ENCODE peak calls at places on chromosomes 4 and X, in seven cellular contexts. Z is H1, E is heart right ventricle, D is fibroblast of pulmonary artery, I is AG10803, V is AG04450, G is esophagus squamous epithelium. Y is an unnamed sample.

GRCh38 chr4:945274-946102 is 13.2 kb downstream of the TMEM175 start:
- DNase-seq in Z (no peak), E (no peak), D (no peak), I (no peak), V (no peak), G (no peak), Y (no peak)

GRCh38 chr4:163221467-163221866 is 54.8 kb upstream of the NAF1 start:
- DNase-seq in Z (no peak), E (no peak), D (no peak), I (no peak), V (no peak), G (no peak), Y (no peak)

GRCh38 chrX:66632473-66632872 is 6.4 kb downstream of the EDA2R start:
- DNase-seq in Z (no peak), E (no peak), D (peak), I (peak), V (no peak), G (no peak), Y (no peak)

GRCh38 chrX:132025085-132025484 is 2.0 kb downstream of the STK26 start:
- DNase-seq in Z (no peak), E (no peak), D (no peak), I (no peak), V (no peak), G (no peak), Y (no peak)

GRCh38 chr4:102824398-102824797 is 3.0 kb downstream of the UBE2D3 start:
- DNase-seq in Z (no peak), E (no peak), D (no peak), I (no peak), V (no peak), G (no peak), Y (no peak)

GRCh38 chrX:18649498-18649951 is 22.4 kb downstream of the RS1 start:
- DNase-seq in Z (no peak), E (no peak), D (no peak), I (no peak), V (no peak), G (no peak), Y (no peak)

GRCh38 chr4:36241771-36242170 is 2.5 kb downstream of the ARAP2 start:
- DNase-seq in Z (no peak), E (no peak), D (no peak), I (no peak), V (no peak), G (no peak), Y (no peak)

GRCh38 chr4:186500721-186501304 is 54.6 kb downstream of the MTNR1A start:
- DNase-seq in Z (no peak), E (no peak), D (no peak), I (no peak), V (no peak), G (no peak), Y (no peak)

GRCh38 chr4:111954546-111954945 is 190.7 kb upstream of the FAM241A start:
- DNase-seq in Z (no peak), E (no peak), D (no peak), I (peak), V (no peak), G (no peak), Y (no peak)

GRCh38 chrX:153537526-153538295 is 20.3 kb downstream of the ATP2B3 start:
- DNase-seq in Z (no peak), E (no peak), D (no peak), I (no peak), V (no peak), G (no peak), Y (no peak)

GRCh38 chr4:185249105-185249504 is 39.7 kb downstream of the SNX25 start:
- DNase-seq in Z (no peak), E (no peak), D (no peak), I (no peak), V (no peak), G (no peak), Y (no peak)

GRCh38 chr4:152011469-152011868 is 250.7 kb upstream of the GATB start:
- DNase-seq in Z (no peak), E (no peak), D (no peak), I (no peak), V (no peak), G (no peak), Y (no peak)

GRCh38 chr4:4394644-4395043 is 7.7 kb downstream of the NSG1 start:
- DNase-seq in Z (no peak), E (no peak), D (peak), I (no peak), V (peak), G (no peak), Y (no peak)

GRCh38 chrX:24186483-24186882 is 37.0 kb downstream of the ZFX start:
- DNase-seq in Z (no peak), E (no peak), D (no peak), I (no peak), V (no peak), G (no peak), Y (no peak)

GRCh38 chrX:56800307-56800706 is 71.3 kb downstream of the NBDY start:
- DNase-seq in Z (no peak), E (no peak), D (no peak), I (no peak), V (no peak), G (no peak), Y (no peak)

GRCh38 chr4:21512351-21512750 is 436.2 kb downstream of the KCNIP4 start:
- DNase-seq in Z (no peak), E (no peak), D (peak), I (peak), V (no peak), G (no peak), Y (peak)

GRCh38 chr4:114281561-114281960 is 302.1 kb upstream of the ARSJ start:
- DNase-seq in Z (no peak), E (no peak), D (peak), I (peak), V (peak), G (no peak), Y (peak)

GRCh38 chr4:2245787-2246275 is 3.9 kb upstream of the HAUS3 start:
- DNase-seq in Z (no peak), E (no peak), D (no peak), I (no peak), V (no peak), G (no peak), Y (no peak)

DNA sequence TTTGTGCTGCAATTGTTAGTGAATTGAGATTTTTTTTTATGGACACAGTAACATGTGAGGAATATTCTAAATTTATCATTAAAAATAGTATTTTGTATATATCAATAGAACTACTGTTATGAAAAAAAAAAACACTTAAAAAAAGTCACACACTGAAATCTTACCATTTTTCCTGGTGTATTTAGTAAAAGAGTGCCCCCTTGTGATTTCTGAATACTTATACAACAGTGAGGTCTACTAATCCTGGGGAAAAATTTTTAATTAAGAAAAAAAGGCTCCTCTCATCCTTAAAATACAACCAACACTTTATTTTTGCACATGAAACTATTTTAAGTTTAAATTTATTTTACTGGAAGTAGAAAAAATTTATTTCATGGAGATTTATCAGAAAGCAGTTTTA is 56.4 kb upstream of the SPOCK3 start:
- DNase-seq in Z (no peak), E (no peak), D (peak), I (no peak), V (no peak), G (no peak), Y (peak)
- TF ChIP-seq CTCF in Z (no peak), E (peak), D (peak), I (no peak), V (no peak), G (no peak), Y (peak)

DNA sequence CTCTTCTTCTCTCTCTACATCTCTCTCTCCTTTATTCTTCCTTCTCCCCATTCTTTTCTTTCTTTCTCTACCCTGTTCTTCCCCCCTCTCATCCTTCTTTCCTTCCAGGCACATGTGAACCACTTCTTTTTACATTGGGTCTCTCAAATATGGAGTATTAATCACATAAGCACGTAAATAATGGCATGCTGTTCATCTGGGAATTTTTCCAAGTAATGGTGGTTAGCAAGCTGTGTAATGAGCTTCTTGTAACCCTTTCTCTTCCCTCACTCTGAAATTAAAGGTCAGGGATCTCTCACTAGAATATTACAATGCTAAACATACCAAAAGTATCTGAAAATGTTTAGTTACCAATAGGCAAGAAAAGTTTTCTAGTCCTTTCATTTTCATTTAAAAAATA is 239.9 kb upstream of the TEX13A start:
- DNase-seq in Z (no peak), E (no peak), D (peak), I (peak), V (no peak), G (no peak), Y (peak)
- H3K4me3 ChIP-seq in Z (no peak), E (no peak), D (no peak), I (no peak), V (no peak), G (no peak), Y (no peak)

GRCh38 chrX:11399481-11399880 is 106.3 kb downstream of the AMELX start:
- DNase-seq in Z (no peak), E (no peak), D (no peak), I (peak), V (no peak), G (no peak), Y (no peak)
- TF ChIP-seq CTCF in Z (no peak), E (no peak), D (no peak), I (no peak), V (no peak), G (no peak), Y (no peak)

GRCh38 chr4:140497776-140498636 is at the start of gene MGAT4D:
- DNase-seq in Z (no peak), E (no peak), D (no peak), I (no peak), V (no peak), G (no peak), Y (no peak)
- H3K4me3 ChIP-seq in Z (peak), E (peak), D (no peak), I (no peak), V (peak), G (no peak), Y (peak)

GRCh38 chr4:78057135-78057599 is at the start of gene FRAS1:
- DNase-seq in Z (no peak), E (peak), D (peak), I (peak), V (no peak), G (no peak), Y (no peak)

GRCh38 chr4:78059524-78059889 is 2.4 kb downstream of the FRAS1 start:
- DNase-seq in Z (peak), E (peak), D (peak), I (peak), V (no peak), G (no peak), Y (peak)

GRCh38 chr4:78057600-78058560 is 757 bp downstream of the FRAS1 start:
- DNase-seq in Z (no peak), E (peak), D (peak), I (peak), V (no peak), G (no peak), Y (no peak)

GRCh38 chr4:78058591-78059523 is 1.7 kb downstream of the FRAS1 start:
- DNase-seq in Z (peak), E (peak), D (peak), I (peak), V (no peak), G (no peak), Y (no peak)

DNA sequence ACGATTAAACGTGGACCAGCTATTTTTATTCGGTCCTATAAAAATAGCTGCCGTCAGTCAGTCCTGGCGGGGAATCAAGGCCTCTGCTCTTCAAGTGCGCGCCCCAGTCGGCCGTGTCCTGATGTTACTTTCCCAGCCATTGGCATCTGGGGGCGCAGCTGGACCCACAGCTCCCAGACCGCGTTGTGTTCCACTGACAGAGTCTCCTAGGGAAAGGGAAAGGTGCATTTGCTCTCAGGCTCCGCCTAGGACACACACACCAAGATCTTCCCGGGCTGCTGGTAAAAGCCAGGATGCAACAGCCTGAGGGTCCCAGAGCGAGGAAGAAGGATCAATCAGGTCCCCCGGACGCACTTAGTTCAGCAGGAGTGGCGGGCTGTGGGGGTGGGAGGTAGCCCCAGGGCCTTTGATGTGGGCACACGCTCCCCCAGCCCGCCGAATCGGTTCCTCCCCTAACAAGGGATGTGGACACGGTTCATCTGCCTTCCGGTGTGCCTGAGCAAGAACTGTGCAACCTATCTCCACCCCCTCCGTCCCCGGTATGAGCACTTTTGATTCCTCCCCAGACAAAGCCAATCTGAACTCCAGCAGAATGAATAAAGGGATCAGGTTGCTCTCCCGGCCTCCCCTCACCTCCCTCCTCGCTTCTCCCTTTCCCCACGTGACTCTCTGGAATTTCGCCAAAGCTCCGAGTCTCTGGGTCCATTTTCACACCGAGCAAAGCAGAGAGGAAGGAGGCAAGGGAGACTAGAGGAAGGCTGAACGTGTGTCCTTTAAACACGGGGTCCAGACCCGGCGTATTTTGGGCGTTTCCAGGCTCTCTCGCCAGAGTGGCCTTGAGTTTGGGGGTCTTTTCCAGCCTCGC is 626 bp upstream of the FRAS1 start:
- DNase-seq in Z (no peak), E (peak), D (peak), I (peak), V (no peak), G (no peak), Y (peak)
- TF ChIP-seq CTCF in Z (peak), E (peak), D (no peak), I (peak), V (no peak), G (no peak), Y (peak)

DNA sequence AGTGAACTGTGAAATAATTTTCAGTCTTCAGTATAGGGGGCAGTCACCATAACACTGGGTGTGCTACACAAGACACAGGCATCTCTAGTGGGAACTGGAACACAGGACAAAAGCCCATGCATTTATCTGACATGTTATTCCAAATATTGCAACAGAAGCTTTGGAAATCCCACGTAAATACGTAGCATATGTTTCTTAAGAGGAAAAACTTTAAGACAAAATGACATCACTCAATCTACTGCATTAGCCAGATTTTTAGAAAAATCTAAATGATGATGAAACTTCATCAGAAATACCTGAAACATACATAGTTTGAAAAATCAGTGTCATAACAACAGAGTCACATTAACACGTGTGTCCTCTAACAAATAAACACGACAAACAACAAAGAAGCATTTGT is 14.5 kb downstream of the SHISA3 start:
- DNase-seq in Z (no peak), E (no peak), D (peak), I (no peak), V (no peak), G (no peak), Y (no peak)
- H3K4me3 ChIP-seq in Z (no peak), E (no peak), D (peak), I (no peak), V (no peak), G (no peak), Y (no peak)

Y was measured in astrocyte of the cerebellum.